ENCODE peak calls at places on chromosome 17, in nine cellular contexts. O is stimulated activated CD4-positive, alpha-beta T cell treated with anti-CD3 and anti-CD28 coated beads, Interleukin-15, amount 100 ng/mL, for 1 hour; I is epithelial cell of esophagus; V is sciatic nerve; E is NCI-H460; M is spleen; N is activated B cell treated with CpG ODN at 0.5 μM for 24 hours; G is GM13977; L is PC-3. W is an unnamed sample.

GRCh38 chr17:67993153-67993997 is 2.9 kb downstream of the C17orf58 start:
- DNase-seq in G (peak; percentile 92), L (peak; percentile 93), M (peak; percentile 95), N (peak; percentile 75), O (peak; percentile 63), I (peak; percentile 85), E (peak; percentile 83), V (peak; percentile 88), W (peak; percentile 90)

GRCh38 chr17:3213587-3213986 is 6.1 kb downstream of the OR1A1 start:
- DNase-seq in M (no peak), L (no peak), O (no peak), E (no peak), G (no peak), I (no peak), N (no peak), V (no peak), W (peak; percentile 25)

GRCh38 chr17:50560185-50560824 is at the start of gene CACNA1G:
- DNase-seq in G (peak; percentile 98), O (peak; percentile 84), V (peak; percentile 94), I (peak; percentile 87), N (peak; percentile 86), L (peak; percentile 88), M (peak; percentile 93), E (peak; percentile 84), W (peak; percentile 99)

GRCh38 chr17:32861979-32862378 is 14.9 kb downstream of the MYO1D start:
- DNase-seq in O (no peak), L (peak; percentile 19), E (no peak), N (no peak), I (peak; percentile 13), M (no peak), G (no peak), V (no peak), W (no peak)

GRCh38 chr17:14320734-14321475 is 20.0 kb downstream of the HS3ST3B1 start:
- DNase-seq in I (no peak), O (no peak), M (no peak), V (no peak), N (no peak), G (no peak), L (no peak), E (no peak), W (no peak)

GRCh38 chr17:76008208-76008607 is 7.6 kb downstream of the CDK3 start:
- DNase-seq in N (no peak), M (no peak), E (no peak), O (no peak), L (peak; percentile 0), I (no peak), V (peak; percentile 45), G (no peak), W (no peak)

GRCh38 chr17:79340286-79340685 is 265.7 kb downstream of the ENGASE start:
- DNase-seq in G (peak; percentile 62), N (peak; percentile 44), I (no peak), V (no peak), E (no peak), L (no peak), O (no peak), M (peak; percentile 80), W (no peak)

GRCh38 chr17:69423450-69423849 is 9.0 kb downstream of the MAP2K6 start:
- DNase-seq in I (no peak), L (no peak), G (no peak), O (no peak), V (no peak), N (no peak), M (no peak), E (no peak), W (no peak)

GRCh38 chr17:64658931-64659330 is 3.2 kb downstream of the SMURF2 start:
- DNase-seq in O (no peak), V (no peak), N (no peak), M (no peak), L (peak; percentile 75), I (peak; percentile 58), G (no peak), E (no peak), W (no peak)

GRCh38 chr17:41863074-41863843 is 2.0 kb downstream of the KLHL11 start:
- DNase-seq in I (no peak), L (no peak), E (no peak), O (peak; percentile 1), G (no peak), M (no peak), V (no peak), N (no peak), W (no peak)